ENCODE peak calls at places on chromosome 11, in six cellular contexts. C is T-helper 9 cell; H is activated CD8-positive, alpha-beta memory T cell treated with anti-CD3 and anti-CD28 coated beads, Interleukin-2, amount 50 U/mL, for 4 hours; Y is GM03348; G is NCI-H1092 treated with DMSO at 0.1 percent for 48 hours; O is HEK293T. D is an unnamed sample.

GRCh38 chr11:73530109-73530508 is 67.8 kb downstream of the FAM168A start:
- DNase-seq in C (no peak), H (no peak), Y (no peak), G (no peak), O (peak; percentile 26), D (no peak)

GRCh38 chr11:60739114-60739513 is 14.6 kb downstream of the MS4A18 start:
- DNase-seq in C (no peak), H (no peak), Y (no peak), G (no peak), O (no peak), D (no peak)

GRCh38 chr11:104658177-104658576 is 240.1 kb downstream of the CASP12 start:
- DNase-seq in C (no peak), H (no peak), Y (no peak), G (no peak), O (no peak), D (no peak)

GRCh38 chr11:133660202-133660568 is 127.9 kb upstream of the OPCML start:
- DNase-seq in C (no peak), H (no peak), Y (no peak), G (no peak), O (no peak), D (no peak)

GRCh38 chr11:130313383-130314183 is 1.1 kb downstream of the ZBTB44 start:
- DNase-seq in C (no peak), H (no peak), Y (no peak), G (peak; percentile 50), O (no peak), D (peak; percentile 39)

GRCh38 chr11:121669422-121669821 is 216.7 kb upstream of the SORL1-AS1 start:
- DNase-seq in C (no peak), H (no peak), Y (no peak), G (peak; percentile 47), O (no peak), D (no peak)

GRCh38 chr11:99343117-99343516 is 322.4 kb downstream of the CNTN5 start:
- DNase-seq in C (no peak), H (no peak), Y (no peak), G (no peak), O (no peak), D (no peak)

GRCh38 chr11:83521647-83522596 is 235.8 kb upstream of the CCDC90B start:
- DNase-seq in C (no peak), H (no peak), Y (peak; percentile 31), G (peak; percentile 29), O (peak; percentile 10), D (peak; percentile 39)

GRCh38 chr11:35145249-35145648 is 6.3 kb downstream of the CD44 start:
- DNase-seq in C (no peak), H (no peak), Y (peak; percentile 45), G (no peak), O (no peak), D (no peak)

GRCh38 chr11:2074266-2074825 is 64.8 kb downstream of the IGF2 start:
- DNase-seq in C (no peak), H (no peak), Y (no peak), G (no peak), O (peak; percentile 49), D (no peak)